ENCODE peak calls at places on chromosomes 4 and X, in ten cellular contexts. J is SK-N-SH, N is hepatocyte, Y is uterus, L is pancreas, G is OCI-LY7, Q is A673, O is psoas muscle, C is mucosa of descending colon, T is spleen. I is an unnamed sample.

GRCh38 chr4:128468485-128468989 is 180.9 kb upstream of the PGRMC2 start:
- DNase-seq in J (peak; percentile 37), N (peak; percentile 76), Y (peak; percentile 79), L (peak; percentile 31), G (no peak), Q (peak; percentile 71), O (no peak), C (no peak), T (no peak), I (no peak)

GRCh38 chr4:189022441-189023035 is 883.3 kb downstream of the TRIML1 start:
- DNase-seq in J (no peak), N (peak; percentile 23), Y (no peak), L (no peak), G (no peak), Q (no peak), O (no peak), C (no peak), T (no peak), I (no peak)

GRCh38 chr4:8708401-8709021 is 115.9 kb downstream of the CPZ start:
- DNase-seq in J (peak; percentile 12), N (no peak), Y (peak; percentile 4), L (no peak), G (no peak), Q (no peak), O (no peak), C (no peak), T (peak; percentile 63), I (peak; percentile 6)

GRCh38 chrX:24982306-24982965 is 33.3 kb downstream of the ARX start:
- DNase-seq in J (no peak), N (no peak), Y (no peak), L (no peak), G (no peak), Q (no peak), O (no peak), C (no peak), T (no peak), I (no peak)

GRCh38 chr4:96916731-96917130 is 1076.8 kb downstream of the PDHA2 start:
- DNase-seq in J (peak; percentile 1), N (no peak), Y (no peak), L (no peak), G (no peak), Q (no peak), O (no peak), C (no peak), T (no peak), I (no peak)

GRCh38 chr4:150217804-150218203 is 139.6 kb downstream of the DCLK2 start:
- DNase-seq in J (no peak), N (no peak), Y (no peak), L (no peak), G (no peak), Q (peak; percentile 61), O (no peak), C (no peak), T (no peak), I (no peak)

GRCh38 chr4:107094332-107094731 is 58.2 kb upstream of the DKK2 start:
- DNase-seq in J (no peak), N (peak; percentile 10), Y (no peak), L (no peak), G (no peak), Q (peak; percentile 82), O (no peak), C (no peak), T (peak; percentile 15), I (no peak)

GRCh38 chr4:56768772-56769171 is 52.7 kb downstream of the SPINK2 start:
- DNase-seq in J (no peak), N (peak; percentile 65), Y (no peak), L (no peak), G (no peak), Q (no peak), O (no peak), C (no peak), T (no peak), I (no peak)

GRCh38 chrX:115362334-115363095 is 73.0 kb downstream of the LUZP4 start:
- DNase-seq in J (no peak), N (no peak), Y (no peak), L (no peak), G (no peak), Q (peak; percentile 19), O (no peak), C (no peak), T (no peak), I (no peak)

GRCh38 chr4:53809816-53810215 is 218.5 kb upstream of the LNX1 start:
- DNase-seq in J (no peak), N (no peak), Y (no peak), L (no peak), G (no peak), Q (no peak), O (no peak), C (no peak), T (no peak), I (no peak)

GRCh38 chrX:83916525-83916924 is 55.6 kb downstream of the CYLC1 start:
- DNase-seq in J (peak; percentile 22), N (peak; percentile 32), Y (no peak), L (no peak), G (peak; percentile 1), Q (peak; percentile 9), O (no peak), C (no peak), T (no peak), I (no peak)

GRCh38 chrX:3145716-3146115 is 104.4 kb downstream of the ARSF start:
- DNase-seq in J (no peak), N (no peak), Y (no peak), L (no peak), G (no peak), Q (no peak), O (no peak), C (no peak), T (no peak), I (no peak)

GRCh38 chrX:45385767-45386166 is 185.1 kb upstream of the DIPK2B start:
- DNase-seq in J (no peak), N (no peak), Y (no peak), L (no peak), G (no peak), Q (no peak), O (no peak), C (no peak), T (no peak), I (no peak)

GRCh38 chrX:19152762-19153161 is 30.5 kb upstream of the ADGRG2 start:
- DNase-seq in J (no peak), N (no peak), Y (no peak), L (no peak), G (no peak), Q (no peak), O (no peak), C (no peak), T (no peak), I (no peak)

GRCh38 chr4:165725352-165725751 is 147.7 kb upstream of the TLL1 start:
- DNase-seq in J (no peak), N (no peak), Y (no peak), L (no peak), G (no peak), Q (no peak), O (no peak), C (no peak), T (no peak), I (no peak)

GRCh38 chr4:123162859-123163258 is 233.7 kb upstream of the SPRY1 start:
- DNase-seq in J (no peak), N (no peak), Y (no peak), L (no peak), G (no peak), Q (no peak), O (no peak), C (no peak), T (no peak), I (no peak)

GRCh38 chr4:21826071-21826470 is 122.5 kb downstream of the KCNIP4 start:
- DNase-seq in J (no peak), N (no peak), Y (no peak), L (no peak), G (no peak), Q (no peak), O (no peak), C (no peak), T (no peak), I (no peak)

GRCh38 chrX:10744011-10744410 is 123.6 kb upstream of the MID1 start:
- DNase-seq in J (peak; percentile 17), N (no peak), Y (no peak), L (no peak), G (no peak), Q (no peak), O (no peak), C (no peak), T (no peak), I (no peak)

GRCh38 chr4:83083925-83084475 is 30.5 kb downstream of the PLAC8 start:
- DNase-seq in J (no peak), N (no peak), Y (no peak), L (no peak), G (no peak), Q (no peak), O (no peak), C (no peak), T (peak; percentile 87), I (no peak)

DNA sequence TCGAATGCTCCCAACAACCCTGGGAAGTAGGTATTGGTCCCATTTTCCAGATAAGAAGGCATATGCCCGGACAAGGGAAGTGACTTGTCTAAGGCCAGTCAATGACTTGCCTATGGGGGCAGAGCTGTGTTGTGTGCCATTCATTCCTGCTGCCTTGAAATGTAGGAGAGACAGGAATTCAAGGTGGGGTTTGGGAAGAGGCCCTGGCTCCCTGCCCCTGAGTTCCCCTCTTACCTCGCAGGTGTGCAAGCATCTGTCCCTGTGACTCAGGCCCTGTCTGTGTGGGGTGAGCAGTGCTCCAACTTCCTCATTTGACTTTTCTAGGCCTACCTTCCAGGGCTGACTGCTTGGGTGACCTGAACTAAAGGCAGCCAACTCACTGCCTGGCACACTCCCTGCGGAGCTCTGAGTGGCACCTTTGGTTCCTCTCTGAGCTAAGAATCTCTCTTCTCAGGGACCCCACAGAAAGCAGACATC is 5.1 kb downstream of the EFNB1 start:
- DNase-seq in J (no peak), N (no peak), Y (no peak), L (no peak), G (peak; percentile 21), Q (no peak), O (no peak), C (peak; percentile 57), T (no peak), I (no peak)
- H3K4me1 ChIP-seq in J (no peaks in the 10 kb centered on the region), N (no peaks in the 10 kb centered on the region), Y (no peaks in the 10 kb centered on the region), L (no peaks in the 10 kb centered on the region), G (peaks cover 4% of the 10 kb centered on the region), Q (peaks cover 17% of the 10 kb centered on the region), O (peaks cover 8% of the 10 kb centered on the region), C (peaks cover 15% of the 10 kb centered on the region), T (peaks cover 47% of the 10 kb centered on the region), I (peaks cover 57% of the 10 kb centered on the region)

GRCh38 chr4:158521490-158522111 is at the start of gene RXFP1:
- DNase-seq in J (no peak), N (no peak), Y (no peak), L (no peak), G (no peak), Q (no peak), O (no peak), C (no peak), T (no peak), I (no peak)
- H3K4me1 ChIP-seq in J (no peaks in the 10 kb centered on the region), N (no peaks in the 10 kb centered on the region), Y (no peaks in the 10 kb centered on the region), L (no peaks in the 10 kb centered on the region), G (no peaks in the 10 kb centered on the region), Q (no peaks in the 10 kb centered on the region), O (no peaks in the 10 kb centered on the region), C (no peaks in the 10 kb centered on the region), T (no peaks in the 10 kb centered on the region), I (no peaks in the 10 kb centered on the region)

GRCh38 chrX:39774804-39775112 is 323.0 kb downstream of the BCOR start:
- DNase-seq in J (no peak), N (no peak), Y (no peak), L (no peak), G (no peak), Q (no peak), O (no peak), C (no peak), T (no peak), I (no peak)
- H3K4me1 ChIP-seq in J (no peaks in the 10 kb centered on the region), N (peaks cover 26% of the 10 kb centered on the region), Y (no peaks in the 10 kb centered on the region), L (peaks cover 22% of the 10 kb centered on the region), G (peaks cover 33% of the 10 kb centered on the region), Q (no peaks in the 10 kb centered on the region), O (no peaks in the 10 kb centered on the region), C (no peaks in the 10 kb centered on the region), T (peaks cover 34% of the 10 kb centered on the region), I (no peaks in the 10 kb centered on the region)

GRCh38 chr4:113683143-113683542 is 78.4 kb downstream of the CAMK2D start:
- DNase-seq in J (no peak), N (no peak), Y (no peak), L (no peak), G (peak; percentile 92), Q (no peak), O (no peak), C (no peak), T (no peak), I (no peak)
- H3K4me1 ChIP-seq in J (peaks cover 17% of the 10 kb centered on the region), N (peaks cover 31% of the 10 kb centered on the region), Y (no peaks in the 10 kb centered on the region), L (peaks cover 17% of the 10 kb centered on the region), G (peaks cover 53% of the 10 kb centered on the region), Q (peaks cover 8% of the 10 kb centered on the region), O (peaks cover 49% of the 10 kb centered on the region), C (peaks cover 8% of the 10 kb centered on the region), T (peaks cover 49% of the 10 kb centered on the region), I (peaks cover 72% of the 10 kb centered on the region)